ENCODE peak calls at places on chromosomes 6 and 20, in four cellular contexts. A is WTC11, U is AG04449, O is HTR-8/SVneo. Y is an unnamed sample.

GRCh38 chr6:118939683-118940082 is 4.7 kb upstream of the MCM9 start:
- DNase-seq in A (no peak), U (no peak), O (no peak), Y (no peak)

GRCh38 chr6:23350752-23351453 is 775.1 kb upstream of the NRSN1 start:
- DNase-seq in A (no peak), U (no peak), O (no peak), Y (no peak)

GRCh38 chr6:50047026-50047425 is 2.7 kb downstream of the DEFB112 start:
- DNase-seq in A (no peak), U (no peak), O (no peak), Y (no peak)

GRCh38 chr6:47028835-47029360 is 13.2 kb downstream of the ADGRF1 start:
- DNase-seq in A (no peak), U (no peak), O (no peak), Y (no peak)

GRCh38 chr6:16742116-16742515 is 19.1 kb downstream of the ATXN1 start:
- DNase-seq in A (no peak), U (no peak), O (no peak), Y (no peak)

GRCh38 chr6:3587660-3588059 is 130.8 kb upstream of the SLC22A23 start:
- DNase-seq in A (no peak), U (no peak), O (no peak), Y (no peak)

GRCh38 chr6:6712258-6712978 is 123.9 kb downstream of the LY86 start:
- DNase-seq in A (no peak), U (peak), O (peak), Y (peak)

GRCh38 chr20:52847739-52848359 is 124.3 kb upstream of the TSHZ2 start:
- DNase-seq in A (no peak), U (no peak), O (no peak), Y (no peak)

GRCh38 chr6:10908228-10908627 is 21.4 kb downstream of the SYCP2L start:
- DNase-seq in A (no peak), U (no peak), O (no peak), Y (no peak)

GRCh38 chr6:139636391-139636790 is 261.9 kb upstream of the CITED2 start:
- DNase-seq in A (no peak), U (no peak), O (no peak), Y (no peak)

GRCh38 chr20:59835448-59836395 is 97.7 kb downstream of the SYCP2 start:
- DNase-seq in A (peak), U (no peak), O (peak), Y (no peak)

GRCh38 chr20:43363506-43363905 is 94.2 kb upstream of the SRSF6 start:
- DNase-seq in A (no peak), U (no peak), O (no peak), Y (no peak)

GRCh38 chr6:22399693-22400092 is 102.9 kb upstream of the PRL start:
- DNase-seq in A (no peak), U (no peak), O (no peak), Y (no peak)

GRCh38 chr20:1367479-1367878 is 25.4 kb downstream of the FKBP1A start:
- DNase-seq in A (no peak), U (no peak), O (no peak), Y (no peak)

GRCh38 chr6:166924531-166924930 is 31.8 kb downstream of the RNASET2 start:
- DNase-seq in A (no peak), U (no peak), O (no peak), Y (no peak)

GRCh38 chr6:163724196-163724595 is 309.7 kb downstream of the QKI start:
- DNase-seq in A (no peak), U (no peak), O (no peak), Y (no peak)

GRCh38 chr6:137631323-137631722 is 137.1 kb upstream of the OLIG3 start:
- DNase-seq in A (no peak), U (no peak), O (no peak), Y (no peak)

GRCh38 chr6:1894954-1895353 is 285.2 kb downstream of the FOXC1 start:
- DNase-seq in A (no peak), U (no peak), O (no peak), Y (no peak)

GRCh38 chr20:34990231-34990630 is 34.6 kb downstream of the MYH7B start:
- DNase-seq in A (no peak), U (no peak), O (no peak), Y (no peak)

GRCh38 chr6:148599967-148600426 is 146.8 kb upstream of the UST start:
- DNase-seq in A (peak), U (no peak), O (no peak), Y (no peak)

GRCh38 chr20:46054606-46055005 is 25.6 kb downstream of the SLC12A5 start:
- DNase-seq in A (no peak), U (no peak), O (no peak), Y (no peak)

GRCh38 chr6:44126320-44127149 is 717 bp downstream of the MRPL14 start:
- DNase-seq in A (peak), U (no peak), O (peak), Y (no peak)

GRCh38 chr6:140711019-140711613 is 1336.7 kb upstream of the CITED2 start:
- DNase-seq in A (no peak), U (no peak), O (no peak), Y (no peak)

GRCh38 chr6:163828038-163828790 is 413.7 kb downstream of the QKI start:
- DNase-seq in A (no peak), U (no peak), O (no peak), Y (no peak)

GRCh38 chr6:154070657-154071056 is 31.6 kb downstream of the OPRM1 start:
- DNase-seq in A (no peak), U (no peak), O (no peak), Y (no peak)

GRCh38 chr6:37204014-37204751 is 34.2 kb downstream of the PIM1 start:
- DNase-seq in A (no peak), U (no peak), O (no peak), Y (no peak)

Y was measured in AG09309.